ENCODE peak calls at places on chromosomes 3 and 15, in five cellular contexts. J is K562, P is HepG2, T is H1, Z is GM12878. Q is an unnamed sample.

GRCh38 chr15:52104532-52105004 is 8.0 kb downstream of the BCL2L10 start:
- DNase-seq in P (no peak), T (no peak), J (no peak), Z (peak; percentile 84), Q (no peak)

GRCh38 chr3:156760333-156760732 is 65.8 kb upstream of the LEKR1 start:
- DNase-seq in Z (peak; percentile 40), J (peak; percentile 53), T (no peak), P (no peak), Q (no peak)

GRCh38 chr3:66401157-66401550 is 99.7 kb downstream of the LRIG1 start:
- DNase-seq in J (no peak), P (no peak), T (no peak), Z (no peak), Q (no peak)

GRCh38 chr3:130850044-130850797 is 43.7 kb upstream of the ATP2C1 start:
- DNase-seq in J (peak; percentile 92), P (no peak), Z (peak; percentile 95), T (no peak), Q (no peak)

GRCh38 chr3:113021471-113021870 is 30.7 kb downstream of the GTPBP8 start:
- DNase-seq in Z (no peak), T (no peak), P (no peak), J (no peak), Q (no peak)

GRCh38 chr15:92541197-92542190 is 114.1 kb downstream of the FAM174B start:
- DNase-seq in J (no peak), P (no peak), Z (no peak), T (peak; percentile 6), Q (no peak)

GRCh38 chr15:70726753-70727152 is 36.6 kb downstream of the UACA start:
- DNase-seq in P (no peak), J (no peak), T (no peak), Z (no peak), Q (no peak)

GRCh38 chr3:149653136-149653535 is 4.7 kb downstream of the WWTR1 start:
- DNase-seq in Z (no peak), P (no peak), J (no peak), T (no peak), Q (no peak)

GRCh38 chr15:56228854-56229253 is 14.8 kb downstream of the RFX7 start:
- DNase-seq in Z (no peak), P (no peak), J (no peak), T (no peak), Q (no peak)

GRCh38 chr15:68818088-68818670 is 2.5 kb downstream of the ANP32A start:
- DNase-seq in T (peak; percentile 79), J (peak; percentile 87), Z (no peak), P (peak; percentile 64), Q (peak; percentile 64)

GRCh38 chr3:31696815-31697548 is 164.3 kb downstream of the STT3B start:
- DNase-seq in J (no peak), T (no peak), P (no peak), Z (no peak), Q (no peak)

GRCh38 chr3:127089487-127090145 is 103.3 kb upstream of the PRR23E start:
- DNase-seq in P (no peak), T (no peak), Z (no peak), J (no peak), Q (no peak)

GRCh38 chr15:94042163-94042954 is 189.0 kb upstream of the MCTP2 start:
- DNase-seq in T (no peak), Z (no peak), J (no peak), P (no peak), Q (no peak)

GRCh38 chr3:118972974-118973373 is 61.7 kb downstream of the IGSF11 start:
- DNase-seq in P (no peak), Z (no peak), J (no peak), T (no peak), Q (peak; percentile 21)

GRCh38 chr3:138497021-138497420 is 62.6 kb downstream of the ESYT3 start:
- DNase-seq in T (no peak), J (no peak), P (no peak), Z (no peak), Q (no peak)

GRCh38 chr3:55852326-55852725 is 365.2 kb upstream of the WNT5A start:
- DNase-seq in Z (no peak), J (no peak), T (no peak), P (no peak), Q (no peak)

GRCh38 chr15:66786222-66786621 is 84.2 kb downstream of the SMAD6 start:
- DNase-seq in Z (no peak), T (no peak), J (no peak), P (no peak), Q (no peak)

GRCh38 chr15:66787472-66787871 is 85.4 kb downstream of the SMAD6 start:
- DNase-seq in J (no peak), P (no peak), T (no peak), Z (no peak), Q (no peak)

GRCh38 chr15:66784174-66784573 is 82.1 kb downstream of the SMAD6 start:
- DNase-seq in J (no peak), T (no peak), P (no peak), Z (no peak), Q (no peak)

GRCh38 chr15:66786708-66787471 is 84.9 kb downstream of the SMAD6 start:
- DNase-seq in Z (no peak), T (no peak), J (no peak), P (no peak), Q (no peak)

GRCh38 chr15:66785637-66786036 is 83.6 kb downstream of the SMAD6 start:
- DNase-seq in T (no peak), Z (no peak), P (no peak), J (no peak), Q (no peak)
- TF ChIP-seq CREB1 in T (no peak), Z (no peak), P (no peak), J (no peak), Q (no peak)

GRCh38 chr3:49807427-49808114 is 4.5 kb downstream of the INKA1 start:
- DNase-seq in Z (no peak), T (no peak), P (no peak), J (peak; percentile 36), Q (no peak)
- TF ChIP-seq SP1 in Z (no peak), T (no peak), P (no peak), J (no peak), Q (no peak)

GRCh38 chr3:80097674-80098073 is 329.9 kb upstream of the ROBO1 start:
- DNase-seq in J (no peak), P (no peak), T (no peak), Z (no peak), Q (no peak)
- TF ChIP-seq CREB1 in J (no peak), P (no peak), T (no peak), Z (no peak), Q (no peak)

GRCh38 chr3:194775266-194775665 is 89.6 kb downstream of the FAM43A start:
- DNase-seq in T (no peak), J (no peak), P (no peak), Z (no peak), Q (no peak)
- TF ChIP-seq SP1 in T (no peak), J (no peak), P (no peak), Z (no peak), Q (no peak)